ENCODE peak calls at places on chromosomes 4 and X, in ten cellular contexts. O is ovary, J is right lobe of liver, G is suprapubic skin, P is breast epithelium, N is sigmoid colon, Q is tibial nerve, X is lower leg skin, U is A549, L is NB4. T is an unnamed sample.

GRCh38 chrX:19382500-19383145 is 38.9 kb downstream of the PDHA1 start:
- DNase-seq in O (no peak), J (no peak), G (no peak), P (no peak), N (peak; percentile 40), Q (peak; percentile 14), X (no peak), U (peak; percentile 59), L (peak; percentile 56), T (no peak)

GRCh38 chr4:20839957-20840356 is 139.7 kb downstream of the PACRGL start:
- DNase-seq in O (no peak), J (no peak), G (no peak), P (no peak), N (no peak), Q (no peak), X (no peak), U (peak; percentile 0), L (no peak), T (no peak)

GRCh38 chrX:53242310-53242709 is 17.3 kb upstream of the KDM5C start:
- DNase-seq in O (no peak), J (no peak), G (no peak), P (no peak), N (no peak), Q (no peak), X (no peak), U (no peak), L (no peak), T (no peak)

GRCh38 chrX:28586291-28586690 is 955 bp upstream of the IL1RAPL1 start:
- DNase-seq in O (peak; percentile 23), J (no peak), G (no peak), P (no peak), N (peak; percentile 70), Q (no peak), X (no peak), U (no peak), L (no peak), T (no peak)

GRCh38 chr4:762211-763190 is 56.9 kb downstream of the PCGF3 start:
- DNase-seq in O (no peak), J (peak; percentile 53), G (no peak), P (no peak), N (no peak), Q (no peak), X (no peak), U (peak; percentile 20), L (peak; percentile 54), T (no peak)

GRCh38 chr4:147103403-147103946 is 157.8 kb upstream of the TTC29 start:
- DNase-seq in O (peak; percentile 34), J (no peak), G (peak; percentile 78), P (no peak), N (peak; percentile 71), Q (peak; percentile 45), X (peak; percentile 76), U (peak; percentile 56), L (no peak), T (peak; percentile 30)

GRCh38 chrX:1853916-1854315 is 239.1 kb downstream of the ASMT start:
- DNase-seq in O (no peak), J (no peak), G (no peak), P (no peak), N (no peak), Q (no peak), X (no peak), U (no peak), L (no peak), T (no peak)

GRCh38 chr4:3352918-3353594 is 60.2 kb downstream of the RGS12 start:
- DNase-seq in O (no peak), J (no peak), G (peak; percentile 52), P (no peak), N (peak; percentile 18), Q (no peak), X (no peak), U (no peak), L (no peak), T (no peak)

GRCh38 chr4:179625391-179625790 is 2183.2 kb upstream of the AGA start:
- DNase-seq in O (no peak), J (no peak), G (no peak), P (no peak), N (no peak), Q (no peak), X (no peak), U (no peak), L (no peak), T (peak; percentile 6)

DNA sequence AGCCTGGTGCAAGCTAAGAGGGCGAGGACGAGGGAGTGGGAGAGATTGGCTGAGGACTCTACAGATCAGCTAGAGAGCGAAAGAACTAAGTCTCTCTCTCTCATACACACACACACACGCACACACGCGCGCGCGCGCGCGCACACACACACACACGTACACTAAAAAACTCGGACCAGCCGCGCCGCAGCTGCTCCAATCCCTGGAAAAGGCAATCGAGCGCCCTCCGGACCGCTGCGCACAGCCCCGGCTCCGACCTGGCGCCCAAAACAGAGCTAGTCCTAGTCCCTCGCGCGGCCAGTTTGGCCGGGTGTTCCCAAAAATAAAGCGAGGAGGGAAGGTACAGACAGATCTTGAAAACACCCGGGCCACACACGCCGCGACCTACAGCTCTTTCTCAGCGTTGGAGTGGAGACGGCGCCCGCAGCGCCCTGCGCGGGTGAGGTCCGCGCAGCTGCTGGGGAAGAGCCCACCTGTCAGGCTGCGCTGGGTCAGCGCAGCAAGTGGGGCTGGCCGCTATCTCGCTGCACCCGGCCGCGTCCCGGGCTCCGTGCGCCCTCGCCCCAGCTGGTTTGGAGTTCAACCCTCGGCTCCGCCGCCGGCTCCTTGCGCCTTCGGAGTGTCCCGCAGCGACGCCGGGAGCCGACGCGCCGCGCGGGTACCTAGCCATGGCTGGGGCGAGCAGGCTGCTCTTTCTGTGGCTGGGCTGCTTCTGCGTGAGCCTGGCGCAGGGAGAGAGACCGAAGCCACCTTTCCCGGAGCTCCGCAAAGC is at the start of gene BMP3:
- DNase-seq in O (peak; percentile 38), J (no peak), G (no peak), P (no peak), N (peak; percentile 86), Q (peak; percentile 22), X (no peak), U (peak; percentile 1), L (no peak), T (no peak)
- TF ChIP-seq POLR2A in O (no peak), J (no peak), G (no peak), P (no peak), N (peak; percentile 31), Q (peak; percentile 25), X (no peak), U (no peak), L (no peak), T (no peak)

GRCh38 chr4:51842554-51843308 is at the start of gene DCUN1D4:
- DNase-seq in O (peak; percentile 100), J (peak; percentile 100), G (peak; percentile 100), P (peak; percentile 100), N (peak; percentile 100), Q (peak; percentile 100), X (peak; percentile 100), U (peak; percentile 99), L (peak; percentile 100), T (peak; percentile 89)
- TF ChIP-seq POLR2A in O (peak; percentile 83), J (peak; percentile 92), G (peak; percentile 9), P (no peak), N (peak; percentile 72), Q (peak; percentile 68), X (no peak), U (peak; percentile 47), L (peak; percentile 64), T (peak; percentile 74)

GRCh38 chrX:40146471-40147398 is 49.0 kb upstream of the BCOR start:
- DNase-seq in O (peak; percentile 51), J (peak; percentile 67), G (no peak), P (no peak), N (peak; percentile 75), Q (no peak), X (no peak), U (no peak), L (peak; percentile 65), T (no peak)
- TF ChIP-seq POLR2A in O (no peak), J (no peak), G (no peak), P (no peak), N (no peak), Q (no peak), X (no peak), U (no peak), L (no peak), T (no peak)

DNA sequence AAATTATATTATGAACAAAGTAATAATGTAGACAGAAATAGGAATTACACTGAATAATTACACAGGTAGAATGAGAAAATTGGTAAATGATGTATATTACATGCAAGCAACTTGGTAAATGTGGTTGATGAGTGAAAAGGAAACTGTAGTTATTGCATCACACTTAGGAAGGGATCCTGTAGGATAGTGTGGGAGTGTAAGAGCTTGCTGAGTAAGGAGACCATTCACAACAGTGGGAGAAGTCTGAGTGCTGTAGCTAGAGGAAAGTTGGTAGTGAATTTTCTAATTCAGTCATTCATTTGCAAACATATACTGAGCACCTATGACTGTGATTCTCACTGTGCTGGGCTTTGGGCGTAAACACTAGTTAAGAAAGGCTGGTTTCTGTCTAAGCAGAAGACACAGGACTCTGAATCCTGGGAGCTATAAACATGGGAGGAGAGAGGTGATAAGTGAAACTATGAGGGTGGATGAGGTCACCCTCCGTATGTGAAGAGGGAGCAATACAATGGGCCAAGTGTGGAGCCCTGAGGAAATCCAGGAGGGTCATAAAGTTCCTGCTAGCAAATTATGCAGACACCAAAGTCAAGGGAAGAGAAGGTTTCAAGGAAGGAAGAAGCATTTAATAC is 14.2 kb upstream of the CPE start:
- DNase-seq in O (no peak), J (no peak), G (no peak), P (no peak), N (no peak), Q (no peak), X (no peak), U (no peak), L (no peak), T (no peak)
- TF ChIP-seq POLR2A in O (no peak), J (no peak), G (no peak), P (no peak), N (no peak), Q (no peak), X (no peak), U (no peak), L (no peak), T (no peak)

T was measured in H54.